ENCODE peak calls at places on chromosomes 6 and 20, in four cellular contexts. O is left ventricle myocardium inferior, D is retinal pigment epithelial cell, G is fibroblast of lung. I is an unnamed sample.

GRCh38 chr6:109349419-109349987 is 32.8 kb downstream of the CD164 start:
- DNase-seq in O (no peak), D (peak), G (peak), I (no peak)

GRCh38 chr6:118488631-118489030 is 59.5 kb upstream of the PLN start:
- DNase-seq in O (no peak), D (no peak), G (no peak), I (no peak)

GRCh38 chr6:151400473-151400872 is 9.1 kb upstream of the ZBTB2 start:
- DNase-seq in O (no peak), D (no peak), G (peak), I (no peak)

GRCh38 chr20:8156603-8157079 is 24.6 kb downstream of the PLCB1 start:
- DNase-seq in O (no peak), D (no peak), G (peak), I (peak)

GRCh38 chr20:52105045-52105572 is 86.5 kb downstream of the ZFP64 start:
- DNase-seq in O (no peak), D (no peak), G (peak), I (no peak)

GRCh38 chr20:58102744-58103516 is 125.5 kb downstream of the ANKRD60 start:
- DNase-seq in O (no peak), D (no peak), G (peak), I (no peak)

GRCh38 chr6:159961523-159961922 is 7.4 kb upstream of the IGF2R start:
- DNase-seq in O (no peak), D (no peak), G (peak), I (peak)

GRCh38 chr20:36726168-36726567 is 19.7 kb downstream of the NDRG3 start:
- DNase-seq in O (no peak), D (no peak), G (peak), I (no peak)

GRCh38 chr6:7902221-7902620 is 8.4 kb downstream of the TXNDC5 start:
- DNase-seq in O (no peak), D (no peak), G (no peak), I (no peak)

GRCh38 chr20:59308493-59309201 is 8.2 kb downstream of the EDN3 start:
- DNase-seq in O (no peak), D (no peak), G (no peak), I (no peak)

DNA sequence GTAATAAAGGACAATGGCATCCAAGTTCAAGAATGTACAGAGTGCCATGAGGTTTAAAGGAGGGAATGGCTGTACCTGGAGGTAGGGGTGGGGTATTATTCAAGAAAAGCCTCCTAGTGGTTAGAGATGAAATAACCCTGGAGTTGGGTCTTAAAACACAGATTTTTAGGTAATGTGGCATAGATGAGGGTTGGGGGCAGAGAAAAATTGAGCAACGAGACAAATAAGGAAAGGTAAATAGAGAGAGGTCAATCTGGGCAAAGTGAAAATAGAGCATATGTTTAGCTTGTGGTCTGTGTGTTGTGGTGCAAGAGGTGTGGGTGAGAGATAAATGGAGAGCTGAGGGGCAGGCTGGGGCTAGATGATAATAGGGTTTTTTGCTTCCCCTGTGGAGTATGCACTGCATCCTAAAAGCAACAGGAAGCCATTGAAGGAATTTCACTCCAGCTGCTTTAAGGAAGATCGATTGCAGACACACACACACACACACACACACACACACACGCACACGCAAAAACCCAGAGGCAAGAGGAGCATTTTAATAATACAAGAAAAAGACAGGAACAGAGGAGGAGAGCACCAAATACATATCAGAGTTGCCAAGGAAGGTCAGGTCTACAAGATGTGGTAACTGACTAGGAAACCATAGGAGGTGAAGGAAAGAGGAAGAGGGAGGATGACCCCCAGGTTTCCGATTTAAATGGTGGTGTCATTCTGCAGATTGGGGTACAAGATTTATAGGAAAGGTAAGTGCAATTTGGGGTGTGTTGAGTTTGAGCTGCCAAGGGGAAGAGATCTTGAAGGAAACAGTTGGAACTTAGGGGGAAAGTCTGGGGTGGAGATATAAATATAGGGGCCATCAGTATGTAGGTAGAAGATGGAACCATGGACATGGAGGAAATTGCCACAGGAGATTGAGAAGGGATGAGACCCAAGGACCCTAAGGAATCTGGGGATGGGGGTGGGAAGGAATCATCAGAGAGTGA is 31.3 kb upstream of the ADGRF1 start:
- DNase-seq in O (no peak), D (no peak), G (no peak), I (no peak)
- TF ChIP-seq CTCF in O (peak), D (peak), G (no peak), I (peak)

DNA sequence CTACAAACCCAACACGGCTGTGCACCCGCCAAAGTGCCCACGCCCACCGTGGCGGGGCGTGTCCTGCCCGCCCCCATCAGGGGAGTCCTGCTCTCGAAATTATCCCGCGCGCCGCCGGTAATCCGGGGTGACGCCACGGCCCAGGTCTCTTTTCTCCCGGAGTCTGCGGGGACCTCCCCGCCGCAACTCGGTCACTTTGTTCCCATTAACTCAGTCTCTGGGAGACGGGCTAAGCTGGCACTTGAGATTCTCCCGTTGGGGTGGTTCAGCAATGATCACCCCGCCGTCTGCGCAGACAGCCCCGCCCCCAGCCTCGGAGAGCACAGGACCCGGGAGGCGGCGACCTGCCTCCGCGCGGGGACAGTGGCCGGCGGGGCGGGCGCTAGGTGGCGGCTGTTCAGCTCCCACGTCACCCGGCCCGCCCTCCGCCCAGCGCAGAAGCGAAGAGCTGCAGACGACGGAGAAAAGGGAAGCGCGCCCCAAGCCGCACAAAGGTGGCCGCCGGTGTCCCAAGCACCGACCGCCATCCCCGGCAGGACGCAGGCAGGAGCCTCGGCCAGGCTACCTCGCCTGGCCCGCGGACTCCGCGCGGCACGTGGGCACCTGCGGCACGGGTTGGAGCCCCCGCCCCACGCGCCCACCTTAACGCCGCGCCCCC is 31.5 kb downstream of the SF3B5 start:
- DNase-seq in O (peak), D (no peak), G (peak), I (peak)
- TF ChIP-seq CTCF in O (peak), D (no peak), G (no peak), I (no peak)

GRCh38 chr6:32968770-32969684 is 633 bp downstream of the BRD2 start:
- DNase-seq in O (peak), D (peak), G (peak), I (peak)

GRCh38 chr6:32970413-32971244 is 2.2 kb downstream of the BRD2 start:
- DNase-seq in O (peak), D (no peak), G (peak), I (peak)

GRCh38 chr6:32968093-32968769 is at the start of gene BRD2:
- DNase-seq in O (peak), D (peak), G (peak), I (peak)

GRCh38 chr6:32971245-32971580 is 2.8 kb downstream of the BRD2 start:
- DNase-seq in O (no peak), D (no peak), G (no peak), I (no peak)

DNA sequence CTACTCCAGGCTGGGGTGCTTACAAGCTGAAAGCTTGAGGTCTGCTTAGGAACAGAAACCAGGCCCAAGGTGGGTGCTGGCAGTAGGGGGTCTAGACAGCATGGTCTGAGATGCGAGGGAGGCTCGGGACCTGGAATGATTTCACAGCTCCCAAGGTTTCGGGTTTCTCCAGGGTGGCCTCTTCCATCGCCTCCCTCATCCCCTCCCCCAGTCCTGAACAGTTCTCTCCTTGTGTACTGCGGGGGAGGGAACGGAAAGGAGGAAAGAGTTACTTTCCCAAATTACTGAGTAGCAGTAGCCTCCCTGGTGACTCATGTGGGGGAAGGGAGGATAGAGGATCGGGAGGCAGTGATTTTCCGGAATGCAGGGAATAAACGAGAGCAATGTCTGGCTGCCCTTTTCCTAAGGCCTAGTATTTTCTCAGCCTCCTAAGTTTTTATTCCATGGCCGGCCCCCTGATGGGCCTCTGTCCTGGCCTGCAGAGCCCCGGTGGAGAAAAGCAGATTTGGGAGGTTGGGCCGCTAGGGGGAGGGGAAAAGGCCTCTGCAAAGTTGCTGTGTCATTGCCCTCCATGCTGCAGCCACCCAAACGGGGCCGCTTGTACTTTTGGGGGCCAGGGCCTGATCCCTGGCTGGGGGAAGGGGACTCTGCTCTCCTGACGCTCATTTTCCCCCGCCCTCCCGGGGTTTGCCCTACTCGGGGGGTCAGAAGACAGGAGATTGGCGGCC is 1.5 kb downstream of the BRD2 start:
- DNase-seq in O (peak), D (no peak), G (peak), I (peak)
- TF ChIP-seq CTCF in O (peak), D (peak), G (peak), I (peak)

DNA sequence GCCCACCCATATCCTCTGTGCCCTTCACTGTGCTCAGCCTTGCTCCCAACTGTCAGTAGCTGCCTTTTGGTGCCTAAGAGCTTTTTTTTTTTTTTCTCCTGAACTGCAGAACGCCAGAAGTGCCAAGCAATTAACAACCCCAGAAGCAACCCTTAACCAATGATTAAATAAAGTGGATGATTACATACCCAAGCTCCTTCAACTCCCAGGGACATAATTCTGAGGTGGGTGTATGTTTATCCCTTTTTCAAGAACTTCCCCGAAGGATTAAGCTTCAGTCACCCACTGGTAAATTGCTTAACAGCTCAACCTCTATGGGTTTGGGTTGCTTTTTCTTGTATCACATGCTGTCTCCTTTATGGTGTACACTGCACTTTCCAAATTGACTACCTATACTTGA is 41.1 kb downstream of the KLHL31 start:
- DNase-seq in O (no peak), D (peak), G (no peak), I (no peak)
- TF ChIP-seq CTCF in O (no peak), D (no peak), G (no peak), I (no peak)

GRCh38 chr20:661474-662288 is 8.7 kb upstream of the SRXN1 start:
- DNase-seq in O (no peak), D (no peak), G (no peak), I (peak)
- TF ChIP-seq CTCF in O (no peak), D (no peak), G (no peak), I (no peak)